ENCODE peak calls at places on chromosomes 2 and 18, in four cellular contexts. W is prostate gland, M is A549, S is bronchial epithelial cell. Q is an unnamed sample.

GRCh38 chr2:62201307-62201706 is 5.4 kb downstream of the B3GNT2 start:
- DNase-seq in S (no peak), W (no peak), M (no peak), Q (no peak)

GRCh38 chr2:235394278-235394828 is 99.5 kb upstream of the AGAP1 start:
- DNase-seq in S (peak), W (no peak), M (peak), Q (no peak)

GRCh38 chr2:156021326-156022040 is 311.0 kb downstream of the NR4A2 start:
- DNase-seq in W (peak), M (no peak), S (peak), Q (peak)

GRCh38 chr2:96505231-96505889 is at the start of gene NEURL3:
- DNase-seq in M (peak), S (peak), W (peak), Q (peak)

GRCh38 chr2:9760911-9761228 is 82.4 kb upstream of the TAF1B start:
- DNase-seq in M (no peak), W (no peak), S (no peak), Q (no peak)

GRCh38 chr2:60174146-60174545 is 379.3 kb downstream of the BCL11A start:
- DNase-seq in S (peak), M (no peak), W (no peak), Q (no peak)

GRCh38 chr2:32727157-32727556 is 99.3 kb downstream of the TTC27 start:
- DNase-seq in W (no peak), M (no peak), S (no peak), Q (no peak)

GRCh38 chr2:44942304-44943030 is 965 bp downstream of the SIX3 start:
- DNase-seq in S (no peak), M (no peak), W (no peak), Q (no peak)

GRCh38 chr2:174013310-174013751 is 48.2 kb upstream of the SP3 start:
- DNase-seq in W (no peak), S (no peak), M (no peak), Q (no peak)

GRCh38 chr2:238593236-238593635 is 166.5 kb downstream of the ASB1 start:
- DNase-seq in S (no peak), W (no peak), M (no peak), Q (no peak)

GRCh38 chr2:71313-72035 is 25.2 kb upstream of the FAM110C start:
- DNase-seq in W (peak), S (peak), M (no peak), Q (no peak)

GRCh38 chr2:37387143-37387835 is 42.9 kb downstream of the QPCT start:
- DNase-seq in M (no peak), S (peak), W (no peak), Q (no peak)

GRCh38 chr2:41920812-41921211 is 127.0 kb upstream of the PKDCC start:
- DNase-seq in M (no peak), S (peak), W (no peak), Q (no peak)

GRCh38 chr2:85095094-85095493 is 38.1 kb upstream of the TCF7L1 start:
- DNase-seq in W (no peak), S (no peak), M (no peak), Q (no peak)

GRCh38 chr2:869894-870293 is 80.8 kb upstream of the SNTG2 start:
- DNase-seq in W (no peak), M (no peak), S (no peak), Q (no peak)

GRCh38 chr2:159035790-159036411 is 67.5 kb downstream of the TANC1 start:
- DNase-seq in W (peak), S (peak), M (peak), Q (peak)

GRCh38 chr18:48227206-48227605 is 182.0 kb downstream of the ZBTB7C start:
- DNase-seq in S (peak), W (no peak), M (no peak), Q (no peak)

GRCh38 chr18:4631239-4631638 is 176.1 kb upstream of the DLGAP1 start:
- DNase-seq in S (no peak), W (no peak), M (no peak), Q (no peak)

GRCh38 chr18:69401475-69402218 is 959 bp downstream of the DOK6 start:
- DNase-seq in W (no peak), S (no peak), M (peak), Q (no peak)

GRCh38 chr2:149800624-149801220 is 213.1 kb upstream of the MMADHC start:
- DNase-seq in M (no peak), S (no peak), W (no peak), Q (no peak)

GRCh38 chr18:3758531-3758930 is 308.6 kb downstream of the TGIF1 start:
- DNase-seq in M (no peak), W (no peak), S (peak), Q (no peak)

GRCh38 chr2:168529054-168529833 is 73.2 kb downstream of the CERS6 start:
- DNase-seq in M (no peak), W (no peak), S (no peak), Q (no peak)

GRCh38 chr2:25042321-25043240 is 705 bp downstream of the EFR3B start:
- DNase-seq in M (peak), W (peak), S (no peak), Q (peak)

GRCh38 chr18:57267368-57267767 is 85.0 kb upstream of the ST8SIA3 start:
- DNase-seq in W (no peak), M (no peak), S (no peak), Q (no peak)

GRCh38 chr2:39919511-39920317 is 140.7 kb upstream of the THUMPD2 start:
- DNase-seq in M (no peak), S (no peak), W (no peak), Q (no peak)

GRCh38 chr2:235677276-235677788 is 183.5 kb downstream of the AGAP1 start:
- DNase-seq in S (no peak), M (no peak), W (no peak), Q (no peak)

GRCh38 chr2:17557596-17557995 is 17.1 kb downstream of the VSNL1 start:
- DNase-seq in S (no peak), W (peak), M (no peak), Q (peak)

GRCh38 chr2:113198790-113199612 is 25.2 kb downstream of the PSD4 start:
- DNase-seq in S (peak), M (peak), W (peak), Q (peak)

GRCh38 chr2:113198048-113198789 is 24.4 kb downstream of the PSD4 start:
- DNase-seq in W (peak), S (no peak), M (no peak), Q (no peak)

GRCh38 chr2:113200736-113201490 is 27.1 kb downstream of the PSD4 start:
- DNase-seq in W (no peak), S (peak), M (no peak), Q (no peak)

GRCh38 chr2:113201496-113202304 is 27.9 kb downstream of the PSD4 start:
- DNase-seq in W (no peak), S (no peak), M (no peak), Q (no peak)

GRCh38 chr2:113200236-113200635 is 26.5 kb downstream of the PSD4 start:
- DNase-seq in W (no peak), M (no peak), S (no peak), Q (no peak)
- TF ChIP-seq CTCF in W (no peak), M (peak), S (peak), Q (no peak)

DNA sequence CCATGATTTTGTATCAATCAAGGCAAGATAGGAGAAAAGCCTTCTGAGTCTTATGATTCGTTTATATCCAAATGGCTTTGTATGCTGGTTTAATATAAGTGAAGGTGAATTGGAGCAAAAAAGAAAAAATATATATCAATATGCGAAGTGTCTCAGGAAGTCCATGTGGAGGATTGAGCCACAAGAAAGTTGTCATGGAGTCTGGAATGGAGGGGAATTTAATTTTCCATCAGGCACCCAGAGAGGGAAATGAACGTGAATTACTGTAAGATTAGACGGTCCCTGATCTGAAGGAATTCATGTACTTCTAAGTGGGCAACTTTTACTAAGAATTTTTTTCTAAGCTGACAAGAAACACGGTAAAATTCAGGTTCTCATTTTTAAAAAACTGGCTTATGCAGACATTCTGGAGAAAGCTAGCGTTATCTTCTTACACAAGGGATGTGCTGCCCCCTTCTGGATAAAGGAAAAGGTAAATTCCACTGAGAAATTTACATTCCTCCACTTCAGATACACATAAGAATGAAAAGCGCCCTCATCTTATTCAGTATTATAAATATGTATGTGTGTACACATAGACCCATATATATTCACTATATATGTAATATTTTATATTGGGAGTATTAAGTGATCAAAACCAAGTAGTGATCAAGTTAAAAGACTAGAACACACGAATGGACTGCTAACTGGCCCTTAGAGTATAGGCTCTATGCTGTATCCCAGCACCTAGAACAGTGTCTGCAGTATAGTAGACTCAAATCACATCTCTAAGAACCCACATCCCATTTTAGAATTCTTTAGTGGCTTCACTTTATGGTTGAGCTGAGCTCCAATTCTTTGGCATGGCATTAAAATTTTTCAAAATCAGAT is 289.0 kb upstream of the TFPI start:
- DNase-seq in M (peak), W (no peak), S (peak), Q (no peak)
- H3K4me3 ChIP-seq in M (no peak), W (no peak), S (no peak), Q (no peak)

GRCh38 chr2:51711761-51712160 is 679.8 kb upstream of the NRXN1 start:
- DNase-seq in M (no peak), S (no peak), W (no peak), Q (no peak)

GRCh38 chr2:51707625-51708024 is 675.7 kb upstream of the NRXN1 start:
- DNase-seq in W (no peak), S (no peak), M (no peak), Q (no peak)

GRCh38 chr2:51705418-51705817 is 673.5 kb upstream of the NRXN1 start:
- DNase-seq in S (no peak), W (no peak), M (no peak), Q (no peak)

GRCh38 chr2:51706220-51706619 is 674.3 kb upstream of the NRXN1 start:
- DNase-seq in M (no peak), S (no peak), W (no peak), Q (no peak)

GRCh38 chr2:51710222-51710621 is 678.3 kb upstream of the NRXN1 start:
- DNase-seq in S (no peak), M (no peak), W (no peak), Q (peak)
- TF ChIP-seq CTCF in S (peak), M (peak), W (no peak), Q (no peak)

DNA sequence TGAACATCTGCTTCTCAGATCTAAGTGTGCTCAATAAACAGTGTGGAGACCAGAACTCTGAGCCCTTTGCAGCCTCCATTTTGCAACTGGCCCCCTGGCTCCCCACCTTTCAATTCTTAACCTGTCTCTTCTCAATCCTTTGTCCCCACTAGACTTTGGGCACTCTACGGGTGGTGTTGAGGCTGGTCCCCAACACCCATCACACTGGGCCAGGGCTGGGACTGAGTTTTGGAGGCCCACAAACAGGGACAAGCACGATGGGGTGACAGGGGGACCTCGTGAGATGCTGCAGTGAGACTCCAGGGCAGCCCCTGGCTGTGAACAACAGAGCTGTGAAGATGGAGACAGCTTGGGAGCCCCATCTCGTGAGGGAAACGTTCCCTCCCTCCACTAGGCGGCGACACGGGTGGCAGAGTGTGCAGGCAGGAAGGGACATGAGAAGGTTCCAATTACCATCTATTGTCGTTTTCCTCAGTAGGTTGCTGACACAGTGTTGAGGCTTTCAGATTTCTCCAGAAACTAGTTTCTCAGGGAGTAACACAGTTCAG is 1.2 kb downstream of the ANKMY1 start:
- DNase-seq in S (peak), M (peak), W (peak), Q (peak)
- H3K4me3 ChIP-seq in S (no peak), M (no peak), W (no peak), Q (no peak)

GRCh38 chr2:30705711-30706533 is 101.3 kb downstream of the CAPN13 start:
- DNase-seq in M (no peak), W (no peak), S (no peak), Q (no peak)

GRCh38 chr2:30709516-30709915 is 97.7 kb downstream of the CAPN13 start:
- DNase-seq in W (no peak), M (no peak), S (no peak), Q (no peak)

GRCh38 chr2:30706534-30707303 is 100.5 kb downstream of the CAPN13 start:
- DNase-seq in M (peak), S (peak), W (peak), Q (peak)

GRCh38 chr2:30708491-30709290 is 98.6 kb downstream of the CAPN13 start:
- DNase-seq in S (no peak), W (no peak), M (peak), Q (peak)

DNA sequence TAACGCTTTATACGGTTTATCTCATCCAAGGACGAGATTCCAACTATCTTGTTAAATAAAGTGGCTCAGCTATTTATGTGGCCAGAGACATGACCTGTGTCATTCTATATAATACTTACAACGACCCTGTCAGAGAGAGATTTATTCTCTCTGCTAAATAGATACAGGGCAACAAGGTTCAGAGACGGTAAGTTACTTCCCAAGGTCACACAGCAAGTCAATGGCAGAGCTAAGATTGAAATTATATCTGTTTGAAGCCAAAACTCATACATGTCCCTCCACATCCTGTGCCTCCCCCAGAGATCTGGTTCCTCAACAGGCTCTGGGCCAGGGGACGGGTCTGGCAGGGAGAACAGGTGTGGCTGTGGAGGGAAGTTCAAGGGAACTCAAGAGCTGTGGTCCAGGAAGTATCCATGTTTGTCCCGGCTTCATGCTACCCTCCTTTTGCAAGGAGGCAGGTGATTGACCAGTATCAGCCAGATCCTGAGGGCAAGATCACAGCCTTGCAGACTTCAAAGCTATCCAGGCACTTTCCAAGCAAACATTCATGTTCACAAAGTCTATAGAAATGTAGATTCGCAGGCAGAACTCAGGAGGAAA is 99.8 kb downstream of the CAPN13 start:
- DNase-seq in S (no peak), M (no peak), W (no peak), Q (no peak)
- TF ChIP-seq CTCF in S (no peak), M (no peak), W (no peak), Q (no peak)

GRCh38 chr2:160269803-160270570 is 69.9 kb upstream of the ITGB6 start:
- DNase-seq in M (peak), S (peak), W (peak), Q (peak)

GRCh38 chr2:160270571-160271113 is 70.6 kb upstream of the ITGB6 start:
- DNase-seq in S (peak), W (no peak), M (peak), Q (no peak)

GRCh38 chr2:160268382-160268781 is 68.3 kb upstream of the ITGB6 start:
- DNase-seq in S (no peak), M (no peak), W (no peak), Q (no peak)

GRCh38 chr2:160269365-160269764 is 69.3 kb upstream of the ITGB6 start:
- DNase-seq in W (no peak), S (no peak), M (no peak), Q (no peak)

DNA sequence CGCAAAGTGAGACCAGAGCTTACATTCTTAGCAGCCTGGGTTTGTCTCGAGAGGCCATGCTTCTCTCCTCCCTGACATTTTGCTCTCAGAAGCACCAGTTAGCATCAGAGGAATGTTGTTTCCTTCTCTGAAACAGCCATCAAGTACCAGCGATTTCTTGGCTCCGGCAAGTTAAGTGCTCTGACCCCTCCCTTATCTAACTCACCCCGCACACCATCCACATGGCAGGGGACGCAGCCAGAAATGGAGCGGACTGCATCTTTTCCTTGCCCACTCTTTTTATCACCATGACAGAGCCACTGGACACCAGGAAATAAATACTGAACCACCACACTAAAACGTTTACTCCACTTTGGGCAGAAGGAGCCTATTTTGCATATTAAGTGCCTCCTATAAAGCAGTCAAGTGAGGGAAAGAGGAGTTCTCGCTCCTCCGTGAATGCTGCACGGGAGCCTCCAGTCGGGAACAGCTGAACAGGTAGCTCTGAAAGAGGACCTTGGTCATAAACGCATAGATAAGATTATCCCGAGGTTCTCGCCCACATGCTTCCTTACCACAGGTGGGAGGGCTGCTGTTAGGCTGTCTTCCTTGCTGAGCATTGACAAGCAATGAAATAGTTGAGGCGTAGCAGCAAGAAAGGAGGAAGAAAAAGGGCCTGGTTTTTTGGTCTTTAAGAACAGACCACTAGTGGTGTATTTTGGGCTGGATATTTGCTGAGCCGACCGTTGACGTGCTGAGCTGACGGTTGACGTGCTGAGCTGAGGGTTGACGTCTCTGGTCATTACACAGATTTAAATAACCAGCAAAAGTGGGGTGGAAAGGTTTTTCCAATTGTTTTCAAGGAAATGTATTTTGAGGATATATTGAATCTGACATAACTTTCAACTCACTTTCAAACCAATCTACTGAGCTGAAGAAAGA is 71.4 kb upstream of the ITGB6 start:
- DNase-seq in W (no peak), S (no peak), M (no peak), Q (no peak)
- H3K4me3 ChIP-seq in W (no peak), S (peak), M (peak), Q (no peak)